ENCODE peak calls at places on chromosomes 12 and 14, in five cellular contexts. S is lung; Y is breast epithelium; A is CD4-positive, alpha-beta memory T cell; D is neural progenitor cell. O is an unnamed sample.

GRCh38 chr12:132661972-132662371 is 25.2 kb downstream of the POLE start:
- DNase-seq in S (no peak), D (no peak), A (no peak), Y (no peak), O (no peak)

GRCh38 chr12:61654698-61655097 is 605.5 kb upstream of the USP15 start:
- DNase-seq in D (no peak), Y (no peak), A (no peak), S (no peak), O (no peak)

GRCh38 chr12:128603573-128604120 is 220.1 kb downstream of the SLC15A4 start:
- DNase-seq in S (no peak), Y (no peak), A (no peak), D (no peak), O (no peak)

GRCh38 chr12:3339221-3339620 is 151.8 kb upstream of the PRMT8 start:
- DNase-seq in Y (no peak), A (no peak), D (no peak), S (no peak), O (no peak)

GRCh38 chr14:88380405-88380804 is 5.1 kb upstream of the SPATA7 start:
- DNase-seq in Y (no peak), A (no peak), S (no peak), D (no peak), O (no peak)

GRCh38 chr12:9843416-9843815 is 16.1 kb downstream of the KLRF1 start:
- DNase-seq in A (no peak), D (no peak), S (no peak), Y (no peak), O (no peak)

GRCh38 chr12:130080205-130080604 is 82.1 kb upstream of the FZD10 start:
- DNase-seq in Y (no peak), S (no peak), D (no peak), A (no peak), O (no peak)

GRCh38 chr12:91357381-91357780 is 174.8 kb upstream of the DCN start:
- DNase-seq in Y (no peak), A (no peak), D (no peak), S (no peak), O (no peak)

GRCh38 chr12:106493531-106493930 is 89.3 kb upstream of the RFX4 start:
- DNase-seq in S (no peak), Y (no peak), D (peak), A (no peak), O (peak)

GRCh38 chr14:98170580-98170979 is 1101.4 kb downstream of the BCL11B start:
- DNase-seq in Y (no peak), D (no peak), A (no peak), S (no peak), O (no peak)

GRCh38 chr14:85333313-85333712 is 196.6 kb upstream of the FLRT2 start:
- DNase-seq in Y (no peak), A (no peak), S (no peak), D (no peak), O (no peak)

GRCh38 chr12:21500786-21501257 is 613 bp downstream of the RECQL start:
- DNase-seq in D (no peak), Y (no peak), S (no peak), A (no peak), O (no peak)

GRCh38 chr12:3490848-3491382 is at the start of gene PRMT8:
- DNase-seq in A (no peak), S (no peak), Y (no peak), D (peak), O (peak)

GRCh38 chr14:73613046-73613383 is 698 bp downstream of the ACOT6 start:
- DNase-seq in A (no peak), S (no peak), D (no peak), Y (no peak), O (no peak)

GRCh38 chr12:128818065-128819022 is 5.4 kb downstream of the SLC15A4 start:
- DNase-seq in Y (no peak), D (no peak), S (no peak), A (no peak), O (no peak)

GRCh38 chr12:10623131-10623530 is 9.7 kb upstream of the MAGOHB start:
- DNase-seq in D (no peak), A (no peak), Y (no peak), S (no peak), O (no peak)

GRCh38 chr12:93317227-93317626 is 60.5 kb upstream of the NUDT4 start:
- DNase-seq in S (no peak), A (no peak), D (no peak), Y (no peak), O (no peak)

GRCh38 chr14:81565441-81566290 is 32.0 kb upstream of the SEL1L start:
- DNase-seq in D (peak), Y (no peak), A (no peak), S (no peak), O (peak)

GRCh38 chr12:114167431-114167830 is 201.3 kb upstream of the RBM19 start:
- DNase-seq in S (no peak), Y (no peak), D (no peak), A (no peak), O (no peak)

GRCh38 chr14:64848239-64848638 is 31.5 kb downstream of the SPTB start:
- DNase-seq in Y (no peak), S (no peak), D (no peak), A (no peak), O (no peak)

GRCh38 chr14:106459971-106460730 is 933.8 kb downstream of the TMEM121 start:
- DNase-seq in Y (no peak), A (peak), S (no peak), D (no peak), O (no peak)

GRCh38 chr14:50083467-50084337 is 32.7 kb downstream of the VCPKMT start:
- DNase-seq in A (peak), D (no peak), S (no peak), Y (no peak), O (peak)

GRCh38 chr14:30223385-30223785 is 295.7 kb upstream of the PRKD1 start:
- DNase-seq in D (no peak), A (no peak), S (peak), Y (peak), O (no peak)

GRCh38 chr12:6951551-6952120 is 480 bp downstream of the PTPN6 start:
- DNase-seq in A (peak), D (no peak), Y (no peak), S (no peak), O (no peak)

GRCh38 chr12:8156845-8157244 is at the start of gene ZNF705A:
- DNase-seq in Y (no peak), D (no peak), A (no peak), S (no peak), O (no peak)
- H3K4me3 ChIP-seq in Y (no peak), D (no peak), A (no peak), S (no peak), O (no peak)

GRCh38 chr12:109717390-109718357 is 4.0 kb downstream of the FAM222A start:
- DNase-seq in Y (no peak), S (no peak), D (no peak), A (no peak), O (no peak)

GRCh38 chr12:109718390-109718789 is 4.8 kb downstream of the FAM222A start:
- DNase-seq in D (peak), A (no peak), S (no peak), Y (no peak), O (no peak)

GRCh38 chr12:109716092-109716479 is 2.5 kb downstream of the FAM222A start:
- DNase-seq in A (no peak), S (no peak), D (no peak), Y (no peak), O (peak)

GRCh38 chr12:109715310-109716091 is 1.9 kb downstream of the FAM222A start:
- DNase-seq in A (no peak), S (no peak), D (peak), Y (no peak), O (peak)

GRCh38 chr12:109716512-109717389 is 3.1 kb downstream of the FAM222A start:
- DNase-seq in A (no peak), D (no peak), S (no peak), Y (no peak), O (peak)
- H3K27ac ChIP-seq in A (no peak), D (no peak), S (no peak), Y (peak), O (peak)

DNA sequence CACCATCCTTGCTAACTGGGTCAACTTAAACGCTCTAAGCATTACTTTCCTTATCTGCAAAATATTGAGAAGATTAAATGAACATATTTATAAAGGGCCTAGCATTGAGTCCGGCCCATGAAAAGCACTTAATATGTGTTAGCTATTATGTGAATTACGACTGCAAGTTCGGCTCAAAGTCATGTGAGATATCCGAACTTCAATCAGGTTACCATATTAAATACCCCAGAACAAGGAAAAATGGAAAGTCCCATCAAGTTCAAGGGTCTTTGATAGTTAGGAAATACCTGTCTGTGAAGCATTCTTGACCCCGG is 487 bp upstream of the NRDE2 start:
- DNase-seq in Y (no peak), D (no peak), A (no peak), S (no peak), O (no peak)
- H3K4me3 ChIP-seq in Y (peak), D (peak), A (no peak), S (no peak), O (peak)

DNA sequence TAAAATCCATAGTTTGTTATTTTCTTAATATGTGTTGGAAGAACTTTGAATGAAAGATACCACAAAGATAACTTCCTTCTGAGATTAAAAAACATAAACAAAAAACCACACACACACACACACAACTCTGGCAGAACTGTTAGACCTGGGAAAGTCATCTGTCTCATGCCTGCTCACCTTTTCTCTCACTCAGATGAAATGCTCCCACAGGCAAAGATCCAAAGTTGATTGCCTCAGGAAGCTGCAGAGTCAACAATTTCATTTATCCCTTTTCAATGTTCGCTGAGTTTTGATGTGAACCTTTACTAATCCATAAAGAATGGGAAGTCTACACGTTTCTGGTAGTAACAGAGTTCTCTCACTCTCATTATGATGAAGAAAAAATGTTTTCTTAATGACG is 112.0 kb downstream of the DENND5B start:
- DNase-seq in Y (no peak), D (no peak), A (no peak), S (no peak), O (no peak)
- H3K27ac ChIP-seq in Y (no peak), D (no peak), A (no peak), S (no peak), O (no peak)

GRCh38 chr12:20319374-20319773 is 49.0 kb upstream of the PDE3A start:
- DNase-seq in A (no peak), D (no peak), S (no peak), Y (no peak), O (no peak)

GRCh38 chr12:20317554-20317953 is 50.8 kb upstream of the PDE3A start:
- DNase-seq in Y (no peak), D (no peak), S (no peak), A (no peak), O (no peak)

DNA sequence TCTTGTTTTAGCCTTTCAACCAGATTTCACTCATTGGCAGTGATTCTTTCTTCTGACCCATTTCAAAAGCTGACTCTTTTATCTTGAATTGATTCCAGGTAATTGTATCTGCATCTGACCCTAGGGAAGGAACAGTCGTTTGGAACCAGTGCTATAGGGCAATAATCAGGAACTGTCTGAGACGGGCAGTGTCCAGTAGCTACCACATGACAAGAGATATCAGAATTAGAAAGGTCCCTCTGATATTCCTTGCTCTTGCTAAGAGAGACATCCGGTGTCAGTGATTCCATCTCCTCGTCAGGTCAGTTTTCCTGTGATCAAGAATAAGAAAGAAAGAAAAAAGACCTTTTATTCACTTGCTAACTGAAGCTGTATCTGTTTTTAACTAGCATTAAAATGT is 47.8 kb upstream of the PDE3A start:
- DNase-seq in S (no peak), Y (no peak), D (no peak), A (no peak), O (no peak)
- H3K4me3 ChIP-seq in S (no peak), Y (no peak), D (no peak), A (no peak), O (no peak)

DNA sequence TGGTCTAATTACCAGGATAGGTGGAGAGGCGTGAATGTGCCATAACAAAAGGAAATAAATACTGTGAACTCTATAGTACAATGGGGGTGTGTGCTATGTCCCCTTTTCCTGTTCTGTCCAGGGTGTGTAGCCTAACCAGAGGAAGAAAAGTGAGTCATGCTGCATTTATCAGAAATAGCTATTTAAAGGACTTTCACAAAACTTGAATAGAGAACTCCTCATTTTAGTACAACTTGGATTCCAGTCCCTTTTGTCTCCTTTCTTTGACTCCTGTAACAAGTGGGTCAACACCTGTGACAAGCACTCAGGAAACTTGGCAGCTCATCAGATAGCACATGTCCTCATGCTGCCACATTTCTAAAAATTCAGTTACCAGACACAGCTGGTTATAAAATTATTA is 123.4 kb downstream of the CCDC91 start:
- DNase-seq in D (no peak), S (no peak), Y (no peak), A (no peak), O (no peak)
- H3K27ac ChIP-seq in D (no peak), S (no peak), Y (no peak), A (no peak), O (no peak)

DNA sequence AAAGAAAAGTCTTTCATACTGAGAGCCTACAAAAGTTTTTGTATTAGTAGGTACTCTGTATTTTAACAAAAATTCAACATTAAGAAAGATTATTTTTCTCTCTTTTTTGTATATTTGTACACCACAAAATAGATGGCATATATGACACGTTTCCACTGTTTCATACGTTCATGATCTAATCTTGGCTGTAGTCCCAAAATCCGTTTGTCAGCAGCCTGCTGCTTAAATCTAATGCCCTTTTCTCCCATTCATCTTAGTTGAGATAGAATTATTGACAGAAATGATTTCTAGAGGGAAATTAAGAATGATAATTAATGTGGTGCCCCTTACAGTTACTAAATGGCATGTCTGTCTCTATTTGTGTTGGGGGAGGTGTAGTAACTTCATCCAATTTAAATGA is 140.7 kb upstream of the NOVA1 start:
- DNase-seq in D (no peak), A (no peak), Y (no peak), S (no peak), O (no peak)
- H3K4me3 ChIP-seq in D (no peak), A (no peak), Y (no peak), S (no peak), O (no peak)

DNA sequence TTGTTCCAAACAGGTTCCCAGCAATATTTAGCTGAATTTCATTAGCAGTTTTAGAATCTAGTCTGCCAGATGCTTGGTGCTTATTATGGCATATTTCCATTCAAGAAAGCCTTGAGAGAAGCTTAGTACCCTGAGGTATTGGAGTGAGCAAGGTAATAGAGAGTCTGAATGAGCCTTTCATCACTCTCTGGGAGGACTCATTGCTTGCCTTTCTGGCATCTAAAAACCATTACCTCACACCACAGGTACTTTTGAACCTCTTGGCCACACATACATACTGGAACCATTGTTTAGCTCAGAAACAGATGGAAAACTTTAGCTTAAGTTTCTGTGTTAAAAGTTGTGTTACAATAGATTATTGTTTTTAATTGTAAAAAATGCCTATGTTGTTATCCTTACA is 27.4 kb upstream of the KCNH3 start:
- DNase-seq in S (no peak), D (no peak), Y (no peak), A (no peak), O (no peak)
- H3K27ac ChIP-seq in S (no peak), D (no peak), Y (peak), A (no peak), O (no peak)

GRCh38 chr14:104299993-104300761 is 161.8 kb downstream of the KIF26A start:
- DNase-seq in A (no peak), S (no peak), Y (no peak), D (no peak), O (no peak)
- H3K4me3 ChIP-seq in A (no peak), S (no peak), Y (no peak), D (no peak), O (no peak)

GRCh38 chr14:52700701-52701172 is 5.4 kb upstream of the ERO1A start:
- DNase-seq in D (no peak), A (no peak), Y (no peak), S (no peak), O (no peak)
- H3K27ac ChIP-seq in D (no peak), A (no peak), Y (peak), S (no peak), O (no peak)

O was measured in dorsolateral prefrontal cortex.